ENCODE peak calls at places on chromosomes 5 and 9, in six cellular contexts. One of them, this sample, is unnamed.

GRCh38 chr5:172175263-172175719 is 12.7 kb downstream of the STK10 start:
- DNase-seq in OCI-LY7: peak
- DNase-seq in GM23248: no peak
- DNase-seq in SK-N-SH: no peak
- DNase-seq in HCT116: no peak
- DNase-seq in MM.1S: peak
- DNase-seq in this sample: no peak

GRCh38 chr5:171593401-171593800 is 174.0 kb downstream of the FGF18 start:
- DNase-seq in OCI-LY7: no peak
- DNase-seq in GM23248: no peak
- DNase-seq in SK-N-SH: no peak
- DNase-seq in HCT116: no peak
- DNase-seq in MM.1S: no peak
- DNase-seq in this sample: no peak

GRCh38 chr9:31700252-31701045 is 684.0 kb upstream of the ACO1 start:
- DNase-seq in OCI-LY7: no peak
- DNase-seq in GM23248: no peak
- DNase-seq in SK-N-SH: no peak
- DNase-seq in HCT116: no peak
- DNase-seq in MM.1S: no peak
- DNase-seq in this sample: no peak

GRCh38 chr9:125959980-125960619 is 212.9 kb downstream of the PBX3 start:
- DNase-seq in OCI-LY7: no peak
- DNase-seq in GM23248: no peak
- DNase-seq in SK-N-SH: no peak
- DNase-seq in HCT116: no peak
- DNase-seq in MM.1S: no peak
- DNase-seq in this sample: no peak

GRCh38 chr9:65420771-65421170 is 135.8 kb upstream of the FOXD4L5 start:
- DNase-seq in OCI-LY7: no peak
- DNase-seq in GM23248: no peak
- DNase-seq in SK-N-SH: no peak
- DNase-seq in HCT116: no peak
- DNase-seq in MM.1S: no peak
- DNase-seq in this sample: no peak

GRCh38 chr5:175689147-175689991 is 31.5 kb downstream of the HRH2 start:
- DNase-seq in OCI-LY7: no peak
- DNase-seq in GM23248: peak
- DNase-seq in SK-N-SH: no peak
- DNase-seq in HCT116: no peak
- DNase-seq in MM.1S: no peak
- DNase-seq in this sample: no peak

GRCh38 chr5:67021522-67022316 is 174.9 kb downstream of the CD180 start:
- DNase-seq in OCI-LY7: no peak
- DNase-seq in GM23248: peak
- DNase-seq in SK-N-SH: no peak
- DNase-seq in HCT116: no peak
- DNase-seq in MM.1S: no peak
- DNase-seq in this sample: no peak

GRCh38 chr9:27368317-27368985 is 71.5 kb upstream of the EQTN start:
- DNase-seq in OCI-LY7: no peak
- DNase-seq in GM23248: peak
- DNase-seq in SK-N-SH: no peak
- DNase-seq in HCT116: no peak
- DNase-seq in MM.1S: no peak
- DNase-seq in this sample: peak

GRCh38 chr5:18433336-18433735 is 799.1 kb downstream of the TAF11L14 start:
- DNase-seq in OCI-LY7: no peak
- DNase-seq in GM23248: no peak
- DNase-seq in SK-N-SH: peak
- DNase-seq in HCT116: no peak
- DNase-seq in MM.1S: no peak
- DNase-seq in this sample: no peak

GRCh38 chr9:128882677-128883590 is 1.0 kb downstream of the LRRC8A start:
- DNase-seq in OCI-LY7: peak
- DNase-seq in GM23248: peak
- DNase-seq in SK-N-SH: peak
- DNase-seq in HCT116: no peak
- DNase-seq in MM.1S: no peak
- DNase-seq in this sample: peak

GRCh38 chr9:133683494-133684460 is 47.6 kb downstream of the DBH start:
- DNase-seq in OCI-LY7: peak
- DNase-seq in GM23248: peak
- DNase-seq in SK-N-SH: peak
- DNase-seq in HCT116: no peak
- DNase-seq in MM.1S: no peak
- DNase-seq in this sample: no peak

GRCh38 chr5:103059525-103059924 is 60.4 kb downstream of the GIN1 start:
- DNase-seq in OCI-LY7: no peak
- DNase-seq in GM23248: no peak
- DNase-seq in SK-N-SH: no peak
- DNase-seq in HCT116: no peak
- DNase-seq in MM.1S: no peak
- DNase-seq in this sample: no peak
- H2AFZ ChIP-seq in OCI-LY7: no peak
- H2AFZ ChIP-seq in GM23248: no peak
- H2AFZ ChIP-seq in SK-N-SH: no peak
- H2AFZ ChIP-seq in HCT116: no peak
- H2AFZ ChIP-seq in MM.1S: no peak
- H2AFZ ChIP-seq in this sample: peak

GRCh38 chr5:68087866-68088265 is 127.7 kb upstream of the PIK3R1 start:
- DNase-seq in OCI-LY7: no peak
- DNase-seq in GM23248: peak
- DNase-seq in SK-N-SH: no peak
- DNase-seq in HCT116: no peak
- DNase-seq in MM.1S: no peak
- DNase-seq in this sample: no peak

GRCh38 chr5:68086857-68087256 is 128.7 kb upstream of the PIK3R1 start:
- DNase-seq in OCI-LY7: no peak
- DNase-seq in GM23248: peak
- DNase-seq in SK-N-SH: no peak
- DNase-seq in HCT116: no peak
- DNase-seq in MM.1S: no peak
- DNase-seq in this sample: no peak

GRCh38 chr5:68088302-68088701 is 127.3 kb upstream of the PIK3R1 start:
- DNase-seq in OCI-LY7: no peak
- DNase-seq in GM23248: peak
- DNase-seq in SK-N-SH: no peak
- DNase-seq in HCT116: no peak
- DNase-seq in MM.1S: no peak
- DNase-seq in this sample: no peak

GRCh38 chr5:68080282-68081050 is 135.1 kb upstream of the PIK3R1 start:
- DNase-seq in OCI-LY7: no peak
- DNase-seq in GM23248: no peak
- DNase-seq in SK-N-SH: no peak
- DNase-seq in HCT116: no peak
- DNase-seq in MM.1S: no peak
- DNase-seq in this sample: no peak

DNA sequence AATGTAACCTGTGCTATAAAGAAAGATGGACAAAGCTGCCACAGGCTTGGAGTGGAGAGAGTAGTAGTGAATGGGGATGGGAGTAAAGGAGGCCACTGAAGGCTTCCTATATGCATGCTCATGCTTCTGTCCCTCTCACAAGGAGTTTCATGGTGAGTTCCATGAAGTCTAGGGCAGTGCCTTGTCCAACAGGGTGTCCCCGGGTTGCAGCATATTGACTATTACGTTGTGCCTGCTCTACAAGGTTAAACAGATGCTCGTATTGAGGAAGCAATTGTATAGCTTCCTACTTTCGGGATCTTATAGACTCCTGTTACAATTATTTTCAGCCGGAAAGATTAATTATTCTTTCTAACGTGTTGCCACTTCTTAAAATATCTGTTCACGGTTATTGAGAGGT is 129.1 kb upstream of the PIK3R1 start:
- DNase-seq in OCI-LY7: no peak
- DNase-seq in GM23248: no peak
- DNase-seq in SK-N-SH: no peak
- DNase-seq in HCT116: no peak
- DNase-seq in MM.1S: no peak
- DNase-seq in this sample: no peak
- H3K27ac ChIP-seq in OCI-LY7: no peak
- H3K27ac ChIP-seq in GM23248: peak
- H3K27ac ChIP-seq in SK-N-SH: no peak
- H3K27ac ChIP-seq in HCT116: no peak
- H3K27ac ChIP-seq in MM.1S: no peak
- H3K27ac ChIP-seq in this sample: no peak

DNA sequence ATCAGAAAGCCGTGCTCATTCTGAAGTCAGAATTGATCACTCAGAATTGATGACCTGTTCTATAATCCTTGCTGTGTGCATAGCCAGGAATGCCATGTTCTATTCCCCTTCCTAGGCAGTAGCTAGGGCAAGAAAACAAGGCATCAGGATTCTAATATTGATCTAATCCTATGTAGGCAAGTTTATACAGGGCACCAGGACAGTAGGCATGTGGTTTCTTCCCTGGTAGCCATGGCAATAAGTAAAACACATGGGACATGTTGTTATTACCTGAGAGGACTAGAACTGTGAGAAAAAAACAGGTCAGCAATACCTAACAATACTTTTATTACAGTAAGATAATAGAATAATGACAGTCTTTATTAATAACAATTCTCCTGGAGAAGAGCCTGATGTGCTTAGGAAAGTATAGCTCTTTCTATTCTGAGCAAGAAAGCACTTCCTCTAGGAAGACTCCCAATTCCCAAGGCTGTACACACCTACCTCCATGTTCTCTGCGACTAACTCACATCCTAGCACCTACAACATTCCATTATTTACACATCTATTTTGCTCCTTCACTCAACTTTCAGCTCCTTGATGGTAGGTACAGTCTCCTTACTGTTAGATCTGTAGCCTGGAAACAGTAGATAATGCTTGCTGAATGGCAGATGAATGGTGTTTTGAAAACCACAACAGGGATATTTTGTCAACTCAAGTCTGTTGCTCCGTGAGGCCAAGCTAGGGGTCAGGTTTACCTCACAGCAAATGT is 70.8 kb downstream of the STX17 start:
- DNase-seq in OCI-LY7: no peak
- DNase-seq in GM23248: no peak
- DNase-seq in SK-N-SH: no peak
- DNase-seq in HCT116: no peak
- DNase-seq in MM.1S: no peak
- DNase-seq in this sample: no peak
- TF ChIP-seq EZH2phosphoT487 in OCI-LY7: no peak
- TF ChIP-seq EZH2phosphoT487 in GM23248: no peak
- TF ChIP-seq EZH2phosphoT487 in SK-N-SH: no peak
- TF ChIP-seq EZH2phosphoT487 in HCT116: no peak
- TF ChIP-seq EZH2phosphoT487 in MM.1S: no peak
- TF ChIP-seq EZH2phosphoT487 in this sample: no peak

GRCh38 chr5:31135542-31135941 is 57.9 kb upstream of the CDH6 start:
- DNase-seq in OCI-LY7: no peak
- DNase-seq in GM23248: no peak
- DNase-seq in SK-N-SH: no peak
- DNase-seq in HCT116: no peak
- DNase-seq in MM.1S: no peak
- DNase-seq in this sample: no peak

GRCh38 chr5:31137676-31138075 is 55.8 kb upstream of the CDH6 start:
- DNase-seq in OCI-LY7: no peak
- DNase-seq in GM23248: no peak
- DNase-seq in SK-N-SH: no peak
- DNase-seq in HCT116: no peak
- DNase-seq in MM.1S: no peak
- DNase-seq in this sample: no peak

GRCh38 chr5:31130682-31131081 is 62.8 kb upstream of the CDH6 start:
- DNase-seq in OCI-LY7: no peak
- DNase-seq in GM23248: no peak
- DNase-seq in SK-N-SH: no peak
- DNase-seq in HCT116: no peak
- DNase-seq in MM.1S: no peak
- DNase-seq in this sample: no peak

GRCh38 chr5:31131381-31131811 is 62.1 kb upstream of the CDH6 start:
- DNase-seq in OCI-LY7: no peak
- DNase-seq in GM23248: no peak
- DNase-seq in SK-N-SH: no peak
- DNase-seq in HCT116: no peak
- DNase-seq in MM.1S: no peak
- DNase-seq in this sample: no peak

DNA sequence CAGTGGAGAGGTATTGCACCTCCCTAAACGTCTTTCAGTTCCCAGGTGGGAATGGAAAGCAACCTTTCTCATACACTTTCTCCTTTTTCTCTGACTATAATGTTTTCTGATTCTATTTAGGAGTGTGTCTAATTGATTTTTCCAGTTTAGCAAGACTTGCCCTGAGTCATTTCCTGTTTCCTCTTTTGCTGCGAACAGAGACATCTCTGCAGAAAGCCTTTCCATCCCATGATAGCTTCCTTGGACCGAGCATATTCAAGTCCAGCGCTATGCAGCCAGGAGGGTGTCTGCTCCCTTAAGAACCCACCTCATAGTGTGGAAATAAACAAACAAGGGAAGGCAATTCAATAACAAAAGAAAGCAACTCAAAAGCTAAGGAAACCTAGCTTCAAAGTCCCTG is 60.0 kb upstream of the CDH6 start:
- DNase-seq in OCI-LY7: no peak
- DNase-seq in GM23248: peak
- DNase-seq in SK-N-SH: no peak
- DNase-seq in HCT116: no peak
- DNase-seq in MM.1S: no peak
- DNase-seq in this sample: no peak
- H2AFZ ChIP-seq in OCI-LY7: no peak
- H2AFZ ChIP-seq in GM23248: peak
- H2AFZ ChIP-seq in SK-N-SH: no peak
- H2AFZ ChIP-seq in HCT116: no peak
- H2AFZ ChIP-seq in MM.1S: no peak
- H2AFZ ChIP-seq in this sample: no peak

DNA sequence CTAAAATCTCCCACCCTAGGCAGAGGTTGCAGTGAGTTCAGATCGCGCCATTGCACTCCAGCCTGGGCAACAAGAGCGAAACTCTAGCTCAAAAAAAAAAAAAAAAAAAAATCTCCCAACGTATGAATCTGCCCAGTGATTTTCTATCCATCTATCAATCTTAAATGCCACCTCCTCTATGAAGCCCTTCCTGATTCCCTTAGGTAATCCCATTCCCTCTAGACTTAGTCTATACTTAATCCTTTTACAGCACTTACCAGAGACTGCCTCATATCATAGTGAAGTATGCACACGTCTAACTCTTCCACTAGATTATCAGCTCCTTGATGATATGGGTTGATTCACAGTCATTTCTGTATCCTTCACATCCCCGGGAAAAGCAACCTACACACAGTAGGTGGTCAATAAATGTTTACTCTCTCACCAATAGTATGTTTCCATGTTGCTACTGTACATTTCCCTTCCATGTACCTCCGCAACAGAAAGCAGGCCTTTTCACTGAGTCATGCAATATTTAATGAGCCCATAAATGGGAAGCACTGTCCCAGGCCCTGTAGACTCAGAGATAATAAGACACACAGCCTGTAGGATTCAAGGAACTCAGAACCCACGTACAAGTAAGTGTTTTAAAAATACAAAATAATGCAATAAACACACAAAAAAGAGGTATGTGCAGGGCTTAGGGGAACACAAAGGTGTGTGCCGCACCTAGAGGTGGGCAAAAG is 1.2 kb downstream of the DROSHA start:
- DNase-seq in OCI-LY7: peak
- DNase-seq in GM23248: peak
- DNase-seq in SK-N-SH: no peak
- DNase-seq in HCT116: no peak
- DNase-seq in MM.1S: no peak
- DNase-seq in this sample: no peak
- H3K27ac ChIP-seq in OCI-LY7: peak
- H3K27ac ChIP-seq in GM23248: no peak
- H3K27ac ChIP-seq in SK-N-SH: no peak
- H3K27ac ChIP-seq in HCT116: no peak
- H3K27ac ChIP-seq in MM.1S: no peak
- H3K27ac ChIP-seq in this sample: no peak

GRCh38 chr9:109968332-109968657 is 188.3 kb downstream of the PALM2AKAP2 start:
- DNase-seq in OCI-LY7: no peak
- DNase-seq in GM23248: no peak
- DNase-seq in SK-N-SH: no peak
- DNase-seq in HCT116: no peak
- DNase-seq in MM.1S: peak
- DNase-seq in this sample: no peak
- TF ChIP-seq EZH2phosphoT487 in OCI-LY7: no peak
- TF ChIP-seq EZH2phosphoT487 in GM23248: no peak
- TF ChIP-seq EZH2phosphoT487 in SK-N-SH: no peak
- TF ChIP-seq EZH2phosphoT487 in HCT116: no peak
- TF ChIP-seq EZH2phosphoT487 in MM.1S: no peak
- TF ChIP-seq EZH2phosphoT487 in this sample: no peak

This sample was measured in neural progenitor cell.